ENCODE peak calls at places on chromosomes 13 and 19, in seven cellular contexts. E is osteoblast; Y is CD8-positive, alpha-beta T cell; W is A549; U is gastrocnemius medialis; P is left ventricle myocardium inferior; Z is fibroblast of lung. L is an unnamed sample.

GRCh38 chr19:41886761-41887710 is 4.1 kb downstream of the ARHGEF1 start:
- DNase-seq in Y (peak; percentile 58), W (no peak), P (no peak), U (no peak), E (peak; percentile 93), Z (no peak), L (no peak)

GRCh38 chr19:3060852-3061182 is 1.5 kb downstream of the TLE5 start:
- DNase-seq in W (no peak), E (no peak), Z (no peak), P (no peak), U (no peak), Y (no peak), L (no peak)

GRCh38 chr13:111437417-111437816 is 117.0 kb downstream of the TEX29 start:
- DNase-seq in U (no peak), Y (no peak), P (no peak), W (no peak), Z (no peak), E (no peak), L (peak; percentile 52)

GRCh38 chr13:29507356-29507755 is 88.1 kb downstream of the SLC7A1 start:
- DNase-seq in Z (no peak), W (no peak), E (no peak), U (no peak), Y (no peak), P (no peak), L (no peak)

GRCh38 chr19:58548859-58549663 is 5.2 kb downstream of the TRIM28 start:
- DNase-seq in Z (no peak), U (no peak), Y (no peak), W (no peak), P (no peak), E (peak; percentile 77), L (no peak)

GRCh38 chr13:101514695-101515275 is 62.3 kb downstream of the ITGBL1 start:
- DNase-seq in U (no peak), W (peak; percentile 67), Z (peak; percentile 55), P (no peak), Y (no peak), E (no peak), L (no peak)

GRCh38 chr13:99214232-99214631 is 13.6 kb downstream of the UBAC2 start:
- DNase-seq in P (no peak), Z (no peak), Y (no peak), U (no peak), E (no peak), W (no peak), L (no peak)

GRCh38 chr19:47005164-47005641 is 14.4 kb upstream of the NPAS1 start:
- DNase-seq in Y (no peak), P (no peak), E (peak; percentile 81), Z (no peak), W (no peak), U (no peak), L (no peak)

GRCh38 chr19:10279737-10280442 is 6.9 kb upstream of the ICAM4 start:
- DNase-seq in E (peak; percentile 30), P (no peak), U (no peak), Z (no peak), W (no peak), Y (no peak), L (no peak)

DNA sequence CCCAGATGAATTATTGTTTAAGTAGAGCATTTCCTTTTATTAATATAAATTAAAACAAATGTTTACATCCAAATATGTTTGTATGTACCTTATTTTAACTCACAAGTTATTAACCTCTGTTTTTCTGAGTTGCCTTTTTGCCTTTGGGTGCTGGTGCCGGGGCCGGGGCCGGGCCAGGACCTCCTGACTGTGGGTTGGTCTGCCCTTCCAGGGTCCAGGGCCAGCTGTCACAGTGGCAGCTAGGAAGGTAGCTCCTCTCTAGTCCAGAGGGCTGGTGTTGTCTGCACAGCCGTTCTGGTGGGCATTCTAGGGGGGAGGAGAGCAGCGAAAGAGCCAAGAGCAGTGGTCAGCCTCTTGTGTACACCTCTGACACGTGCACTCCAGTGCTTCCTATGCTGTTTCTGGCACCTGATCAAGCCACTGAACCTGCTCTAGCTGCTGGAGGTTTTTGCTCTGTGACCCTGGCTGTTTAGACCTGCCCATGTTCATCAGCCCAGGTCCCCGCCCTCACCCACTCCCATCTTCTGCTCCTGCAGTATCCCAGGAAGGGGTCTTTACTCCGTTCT is 2.0 kb upstream of the UBA2 start:
- DNase-seq in E (no peak), Y (no peak), U (no peak), W (no peak), Z (no peak), P (no peak), L (no peak)
- H3K4me1 ChIP-seq in E (peaks cover 22% of the 10 kb centered on the region), Y (peaks cover 22% of the 10 kb centered on the region), U (peaks cover 24% of the 10 kb centered on the region), W (peaks cover 18% of the 10 kb centered on the region), Z (peaks cover 3% of the 10 kb centered on the region), P (peaks cover 41% of the 10 kb centered on the region), L (peaks cover 31% of the 10 kb centered on the region)

GRCh38 chr13:25980255-25980654 is 71.6 kb downstream of the SHISA2 start:
- DNase-seq in W (peak; percentile 22), E (peak; percentile 69), Y (no peak), Z (peak; percentile 10), P (no peak), U (no peak), L (no peak)
- TF ChIP-seq CTCF in W (no peak), E (peak; percentile 33), Y (no peak), Z (peak; percentile 42), P (peak; percentile 43), U (peak; percentile 27), L (no peak)

GRCh38 chr19:50925734-50926133 is 14.5 kb upstream of the KLK4 start:
- DNase-seq in P (no peak), W (peak; percentile 38), E (no peak), Z (no peak), Y (no peak), U (no peak), L (no peak)

GRCh38 chr19:50921391-50922315 is 10.5 kb upstream of the KLK4 start:
- DNase-seq in E (no peak), P (no peak), Z (no peak), U (no peak), W (peak; percentile 31), Y (no peak), L (no peak)

GRCh38 chr19:50926144-50926543 is 14.9 kb upstream of the KLK4 start:
- DNase-seq in W (no peak), P (no peak), E (no peak), U (no peak), Y (no peak), Z (no peak), L (no peak)

GRCh38 chr19:50922316-50922853 is 11.2 kb upstream of the KLK4 start:
- DNase-seq in W (peak; percentile 89), U (peak; percentile 9), Y (peak; percentile 39), Z (peak; percentile 46), E (peak; percentile 95), P (peak; percentile 34), L (peak; percentile 64)

GRCh38 chr19:50924576-50924975 is 13.4 kb upstream of the KLK4 start:
- DNase-seq in Z (no peak), E (no peak), Y (no peak), W (no peak), P (no peak), U (no peak), L (no peak)
- H3K27ac ChIP-seq in Z (no peak overlapping the region), E (no peak overlapping the region), Y (no peak overlapping the region), W (no peak overlapping the region), P (no peak overlapping the region), U (no peak overlapping the region), L (no peak overlapping the region)

GRCh38 chr19:4368128-4368820 is 24.9 kb downstream of the MPND start:
- DNase-seq in Z (peak; percentile 36), Y (no peak), P (no peak), E (peak; percentile 67), W (no peak), U (no peak), L (no peak)
- H3K4me1 ChIP-seq in Z (peaks cover 22% of the 10 kb centered on the region), Y (peaks cover 35% of the 10 kb centered on the region), P (peaks cover 68% of the 10 kb centered on the region), E (peaks cover 39% of the 10 kb centered on the region), W (peaks cover 15% of the 10 kb centered on the region), U (peaks cover 58% of the 10 kb centered on the region), L (peaks cover 62% of the 10 kb centered on the region)

GRCh38 chr13:95497307-95497943 is 55.1 kb upstream of the CLDN10 start:
- DNase-seq in U (no peak), P (peak; percentile 68), Z (no peak), W (no peak), E (no peak), Y (no peak), L (no peak)

GRCh38 chr13:95496485-95496884 is 56.0 kb upstream of the CLDN10 start:
- DNase-seq in P (no peak), Z (no peak), U (no peak), Y (no peak), E (no peak), W (no peak), L (no peak)

GRCh38 chr13:95492044-95492801 is 60.3 kb upstream of the CLDN10 start:
- DNase-seq in W (peak; percentile 55), Z (no peak), Y (no peak), P (no peak), U (no peak), E (no peak), L (no peak)

GRCh38 chr13:95498886-95499285 is 53.6 kb upstream of the CLDN10 start:
- DNase-seq in Y (no peak), U (no peak), E (no peak), P (no peak), W (no peak), Z (peak; percentile 68), L (no peak)

GRCh38 chr13:95494082-95494681 is 58.3 kb upstream of the CLDN10 start:
- DNase-seq in Y (no peak), E (peak; percentile 92), P (no peak), W (peak; percentile 75), U (no peak), Z (peak; percentile 52), L (no peak)
- TF ChIP-seq CTCF in Y (peak; percentile 85), E (peak; percentile 75), P (peak; percentile 78), W (peak; percentile 61), U (peak; percentile 37), Z (peak; percentile 81), L (peak; percentile 73)

DNA sequence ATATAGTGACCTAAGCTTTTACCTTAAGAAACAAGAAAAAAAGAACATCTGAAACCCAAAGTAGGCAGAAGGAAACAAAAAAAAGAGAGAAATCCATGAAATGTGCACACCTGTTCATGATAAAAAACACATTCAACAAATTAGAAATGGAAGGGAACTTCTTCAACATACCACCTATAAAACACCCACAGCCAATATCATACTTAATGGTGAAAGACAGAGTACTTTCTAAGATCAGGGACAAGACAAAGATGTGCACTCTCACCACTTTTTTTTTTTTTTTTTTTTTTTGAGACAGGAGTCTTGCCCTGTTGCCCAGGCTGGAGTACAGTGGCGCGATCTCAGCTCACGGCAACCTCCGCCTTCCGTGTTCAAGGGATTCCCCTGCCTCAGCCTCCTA is 29.2 kb downstream of the ZNF45 start:
- DNase-seq in Z (no peak), U (no peak), Y (no peak), P (no peak), E (no peak), W (no peak), L (no peak)
- H3K27ac ChIP-seq in Z (no peak overlapping the region), U (no peak overlapping the region), Y (no peak overlapping the region), P (no peak overlapping the region), E (no peak overlapping the region), W (no peak overlapping the region), L (no peak overlapping the region)

DNA sequence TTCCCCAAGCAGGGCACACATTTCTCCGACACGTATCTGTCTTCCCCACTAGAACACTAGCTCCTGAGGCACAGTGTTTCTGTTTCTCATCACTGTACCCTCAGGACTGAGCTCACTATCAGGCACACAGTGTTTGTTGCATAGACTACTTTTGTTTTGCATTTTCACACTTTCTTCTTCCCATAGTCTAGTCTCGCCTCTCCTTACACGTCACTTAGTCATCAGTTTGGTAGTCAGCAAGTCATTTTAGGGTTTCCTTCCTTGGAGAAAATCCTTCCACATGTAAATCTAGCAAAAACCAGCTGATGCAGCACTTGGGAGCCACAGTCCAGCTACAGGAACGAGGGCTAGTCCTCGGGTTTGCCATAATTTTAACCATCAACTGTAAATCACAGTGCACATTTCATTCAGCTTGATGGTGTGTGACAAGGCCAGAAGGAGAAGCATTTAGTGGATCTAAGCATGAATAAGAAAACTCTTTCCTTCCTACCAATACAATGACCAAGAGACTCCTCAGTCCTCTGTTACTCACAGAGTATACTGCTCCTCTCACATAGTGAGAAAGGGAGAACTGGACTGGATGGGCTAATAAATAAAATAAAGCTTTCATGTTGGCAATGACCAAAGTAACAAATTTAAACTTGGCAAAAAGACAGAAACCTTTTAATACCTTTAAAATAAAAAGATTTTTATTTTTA is 221.0 kb downstream of the KLF12 start:
- DNase-seq in Z (peak; percentile 79), P (no peak), Y (no peak), U (no peak), E (no peak), W (no peak), L (no peak)
- H3K4me1 ChIP-seq in Z (peaks cover 4% of the 10 kb centered on the region), P (peaks cover 38% of the 10 kb centered on the region), Y (no peaks in the 10 kb centered on the region), U (peaks cover 20% of the 10 kb centered on the region), E (peaks cover 30% of the 10 kb centered on the region), W (no peaks in the 10 kb centered on the region), L (no peaks in the 10 kb centered on the region)

L was measured in left lung.